ENCODE peak calls at places on chromosomes 13 and 19, in seven cellular contexts. N is RPMI7951; M is anterior cingulate cortex; W is HuH-7.5; J is fibroblast of gingiva; S is stimulated activated CD4-positive, alpha-beta T cell treated with anti-CD3 and anti-CD28 coated beads, Interleukin-15, amount 100 ng/mL, for 48 hours; A is GM12865. T is an unnamed sample.

GRCh38 chr13:73325351-73326214 is 266.8 kb downstream of the KLF5 start:
- DNase-seq in N (no peak), M (no peak), W (no peak), J (no peak), S (no peak), A (no peak), T (no peak)

GRCh38 chr19:55253842-55254624 is 4.8 kb downstream of the PPP6R1 start:
- DNase-seq in N (no peak), M (no peak), W (no peak), J (no peak), S (no peak), A (peak), T (no peak)

GRCh38 chr13:49436890-49437289 is 7.0 kb downstream of the CAB39L start:
- DNase-seq in N (peak), M (no peak), W (no peak), J (peak), S (no peak), A (no peak), T (peak)

GRCh38 chr13:84446972-84447700 is 564.9 kb upstream of the SLITRK1 start:
- DNase-seq in N (peak), M (no peak), W (no peak), J (peak), S (no peak), A (no peak), T (no peak)

GRCh38 chr19:47097396-47098217 is 16.0 kb downstream of the ZC3H4 start:
- DNase-seq in N (peak), M (peak), W (no peak), J (peak), S (no peak), A (no peak), T (no peak)

GRCh38 chr13:39282400-39282972 is 244.2 kb downstream of the NHLRC3 start:
- DNase-seq in N (no peak), M (no peak), W (no peak), J (no peak), S (no peak), A (peak), T (peak)

GRCh38 chr13:48346583-48346982 is 43.0 kb downstream of the RB1 start:
- DNase-seq in N (no peak), M (no peak), W (no peak), J (no peak), S (no peak), A (peak), T (no peak)

GRCh38 chr13:30605052-30605451 is 12.7 kb upstream of the USPL1 start:
- DNase-seq in N (no peak), M (no peak), W (no peak), J (no peak), S (no peak), A (no peak), T (no peak)

GRCh38 chr13:43119206-43119605 is 95.8 kb downstream of the DNAJC15 start:
- DNase-seq in N (no peak), M (no peak), W (no peak), J (no peak), S (no peak), A (no peak), T (no peak)

GRCh38 chr19:56271096-56271495 is 1.5 kb upstream of the EDDM13 start:
- DNase-seq in N (no peak), M (no peak), W (no peak), J (no peak), S (no peak), A (no peak), T (no peak)

GRCh38 chr13:99425485-99426341 is 75.6 kb upstream of the TM9SF2 start:
- DNase-seq in N (no peak), M (peak), W (no peak), J (no peak), S (no peak), A (peak), T (no peak)

GRCh38 chr19:7386308-7386707 is 37.6 kb downstream of the ARHGEF18 start:
- DNase-seq in N (no peak), M (no peak), W (peak), J (no peak), S (no peak), A (peak), T (peak)

GRCh38 chr19:29266603-29267002 is 53.7 kb upstream of the UQCRFS1 start:
- DNase-seq in N (no peak), M (no peak), W (no peak), J (no peak), S (no peak), A (no peak), T (no peak)

GRCh38 chr13:28558126-28558525 is 63.2 kb upstream of the FLT1 start:
- DNase-seq in N (peak), M (no peak), W (no peak), J (peak), S (no peak), A (no peak), T (no peak)

GRCh38 chr19:46861691-46862503 is 1.1 kb downstream of the ARHGAP35 start:
- DNase-seq in N (no peak), M (peak), W (no peak), J (no peak), S (no peak), A (peak), T (peak)